ENCODE peak calls at places on chromosomes 5 and 9, in four cellular contexts. K is SW480, W is upper lobe of right lung, D is brain microvascular endothelial cell. R is an unnamed sample.
A peak's percentile ranks its signal among the peaks of the same experiment; 100 is the strongest.

GRCh38 chr9:133207540-133208170 is 1.4 kb downstream of the OBP2B start:
- DNase-seq in W (peak; percentile 46), K (no peak), D (no peak), R (no peak)

GRCh38 chr9:118644066-118644465 is 725.2 kb downstream of the BRINP1 start:
- DNase-seq in K (no peak), W (no peak), D (no peak), R (no peak)

GRCh38 chr9:37511006-37511714 is 25.4 kb downstream of the POLR1E start:
- DNase-seq in D (no peak), K (no peak), W (peak; percentile 56), R (no peak)

GRCh38 chr5:178546675-178547033 is 43.5 kb downstream of the COL23A1 start:
- DNase-seq in W (no peak), D (no peak), K (no peak), R (no peak)

GRCh38 chr5:117788596-117788995 is 1199.8 kb downstream of the DTWD2 start:
- DNase-seq in D (no peak), K (no peak), W (no peak), R (no peak)

GRCh38 chr5:133293953-133294352 is 242.1 kb downstream of the HSPA4 start:
- DNase-seq in D (no peak), W (no peak), K (no peak), R (no peak)

GRCh38 chr5:135623186-135623715 is 44.5 kb upstream of the CXCL14 start:
- DNase-seq in K (no peak), W (no peak), D (no peak), R (no peak)

GRCh38 chr5:42887094-42887493 is 75.4 kb upstream of the SELENOP start:
- DNase-seq in K (peak; percentile 76), D (no peak), W (no peak), R (no peak)

GRCh38 chr9:13841801-13842462 is 472.0 kb downstream of the NFIB start:
- DNase-seq in D (no peak), W (no peak), K (no peak), R (no peak)

GRCh38 chr5:134018154-134018985 is 13.6 kb upstream of the VDAC1 start:
- DNase-seq in D (no peak), W (no peak), K (peak; percentile 97), R (no peak)

GRCh38 chr5:137466888-137467287 is 32.2 kb downstream of the SPOCK1 start:
- DNase-seq in W (no peak), D (no peak), K (no peak), R (no peak)

GRCh38 chr9:130997925-130998595 is 10.9 kb upstream of the LAMC3 start:
- DNase-seq in K (peak; percentile 73), D (peak; percentile 54), W (peak; percentile 76), R (peak; percentile 94)

GRCh38 chr5:12615141-12615820 is 711.0 kb upstream of the CTNND2 start:
- DNase-seq in D (no peak), K (no peak), W (no peak), R (no peak)

GRCh38 chr5:102863058-102863457 is 108.0 kb downstream of the PAM start:
- DNase-seq in K (no peak), D (no peak), W (no peak), R (no peak)

GRCh38 chr9:127877566-127877998 is at the start of gene AK1:
- DNase-seq in D (peak; percentile 29), W (peak; percentile 91), K (peak; percentile 50), R (peak; percentile 75)

GRCh38 chr5:151150484-151151262 is 6.9 kb downstream of the ANXA6 start:
- DNase-seq in K (no peak), D (peak; percentile 34), W (no peak), R (no peak)

GRCh38 chr5:157222506-157223230 is 42.0 kb downstream of the ITK start:
- DNase-seq in W (no peak), K (peak; percentile 60), D (peak; percentile 44), R (no peak)

GRCh38 chr5:34740306-34740891 is 84.3 kb downstream of the RAI14 start:
- DNase-seq in D (no peak), W (no peak), K (no peak), R (no peak)

GRCh38 chr5:60161340-60161934 is 267.9 kb upstream of the PDE4D start:
- DNase-seq in K (peak; percentile 34), D (peak; percentile 28), W (no peak), R (peak; percentile 4)

GRCh38 chr5:45205403-45205961 is 396.7 kb downstream of the MRPS30 start:
- DNase-seq in D (no peak), K (no peak), W (no peak), R (no peak)

GRCh38 chr5:175380701-175381100 is 63.3 kb downstream of the DRD1 start:
- DNase-seq in D (no peak), K (no peak), W (no peak), R (no peak)

GRCh38 chr9:13278368-13279246 is 885 bp downstream of the MPDZ start:
- DNase-seq in D (peak; percentile 87), W (peak; percentile 71), K (no peak), R (peak; percentile 57)

GRCh38 chr9:116959775-116960174 is 272.7 kb downstream of the TRIM32 start:
- DNase-seq in W (no peak), K (no peak), D (no peak), R (peak; percentile 34)

GRCh38 chr5:54360925-54361662 is 50.7 kb upstream of the ARL15 start:
- DNase-seq in D (no peak), W (no peak), K (no peak), R (no peak)

GRCh38 chr5:145848854-145849253 is 13.7 kb upstream of the PRELID2 start:
- DNase-seq in K (peak; percentile 30), D (peak; percentile 67), W (no peak), R (no peak)

GRCh38 chr9:133595910-133596309 is 13.3 kb downstream of the FAM163B start:
- DNase-seq in W (no peak), D (no peak), K (no peak), R (no peak)

GRCh38 chr5:103744159-103744558 is 181.6 kb upstream of the NUDT12 start:
- DNase-seq in K (no peak), D (peak; percentile 88), W (no peak), R (no peak)

GRCh38 chr9:122251351-122251750 is 13.3 kb downstream of the RBM18 start:
- DNase-seq in D (no peak), W (no peak), K (no peak), R (no peak)

GRCh38 chr9:87812375-87813118 is 70.1 kb upstream of the SPATA31E1 start:
- DNase-seq in K (peak; percentile 7), D (peak; percentile 85), W (no peak), R (peak; percentile 30)

GRCh38 chr9:110110154-110110553 is 97.8 kb downstream of the C9orf152 start:
- DNase-seq in W (no peak), D (no peak), K (no peak), R (no peak)

GRCh38 chr5:142235050-142235797 is 89.6 kb downstream of the SPRY4 start:
- DNase-seq in D (no peak), K (peak; percentile 90), W (no peak), R (no peak)

GRCh38 chr9:127767909-127768331 is 10.5 kb downstream of the SH2D3C start:
- DNase-seq in W (no peak), D (peak; percentile 15), K (no peak), R (peak; percentile 50)

GRCh38 chr5:177478711-177479646 is 5.5 kb upstream of the DBN1 start:
- DNase-seq in W (peak; percentile 86), K (peak; percentile 91), D (peak; percentile 15), R (no peak)

GRCh38 chr9:70635790-70636189 is 221.3 kb upstream of the KLF9 start:
- DNase-seq in K (no peak), W (no peak), D (no peak), R (no peak)

GRCh38 chr5:159324097-159324760 is 6.1 kb downstream of the IL12B start:
- DNase-seq in W (no peak), D (peak; percentile 50), K (no peak), R (peak; percentile 65)

GRCh38 chr5:33257807-33258491 is 182.8 kb upstream of the TARS1 start:
- DNase-seq in K (peak; percentile 27), D (peak; percentile 78), W (no peak), R (peak; percentile 19)